ENCODE peak calls at places on chromosomes 1 and 21, in six cellular contexts. S is GM13976, F is iris pigment epithelial cell, H is NCI-H1092, E is H1, Z is NCI-H1694 treated with DMSO at 0.1 percent for 48 hours. P is an unnamed sample.

GRCh38 chr1:22844621-22845020 is 128.0 kb downstream of the LACTBL1 start:
- DNase-seq in F (no peak), H (no peak), E (no peak), Z (no peak), S (no peak), P (no peak)

GRCh38 chr1:24277420-24278169 is 41.6 kb upstream of the GRHL3 start:
- DNase-seq in F (peak), Z (peak), H (no peak), S (peak), E (no peak), P (no peak)

GRCh38 chr21:44677881-44678280 is 4.1 kb downstream of the KRTAP12-1 start:
- DNase-seq in F (no peak), H (no peak), E (no peak), Z (no peak), S (no peak), P (no peak)

GRCh38 chr1:172938676-172939075 is 112.1 kb downstream of the TNFSF18 start:
- DNase-seq in H (no peak), Z (no peak), E (no peak), F (peak), S (no peak), P (no peak)

GRCh38 chr1:218259800-218260199 is 25.3 kb upstream of the RRP15 start:
- DNase-seq in H (no peak), Z (no peak), S (no peak), F (peak), E (no peak), P (no peak)

GRCh38 chr21:38986460-38987395 is 181.0 kb downstream of the ETS2 start:
- DNase-seq in H (no peak), F (no peak), S (no peak), Z (no peak), E (no peak), P (no peak)

GRCh38 chr1:11649624-11650330 is 4.5 kb downstream of the FBXO2 start:
- DNase-seq in F (no peak), Z (no peak), S (no peak), H (no peak), E (peak), P (no peak)

GRCh38 chr1:113760102-113760804 is 967 bp upstream of the PHTF1 start:
- DNase-seq in E (no peak), H (no peak), Z (no peak), S (no peak), F (no peak), P (no peak)

GRCh38 chr1:206933333-206933945 is 11.7 kb upstream of the FCMR start:
- DNase-seq in E (peak), H (no peak), S (peak), F (no peak), Z (no peak), P (peak)

GRCh38 chr1:67647036-67647798 is 37.8 kb upstream of the GADD45A start:
- DNase-seq in Z (peak), S (no peak), F (no peak), H (peak), E (no peak), P (no peak)

GRCh38 chr1:247110627-247111258 is 6.6 kb upstream of the ZNF669 start:
- DNase-seq in S (no peak), H (no peak), F (no peak), E (no peak), Z (no peak), P (peak)

GRCh38 chr1:3415260-3415952 is 39.1 kb upstream of the ARHGEF16 start:
- DNase-seq in S (no peak), H (no peak), F (no peak), Z (no peak), E (no peak), P (no peak)

GRCh38 chr1:14143777-14144176 is 443.8 kb downstream of the PRDM2 start:
- DNase-seq in F (no peak), Z (no peak), H (no peak), E (no peak), S (no peak), P (no peak)

GRCh38 chr1:222459652-222460051 is 88.3 kb downstream of the HHIPL2 start:
- DNase-seq in E (no peak), F (no peak), S (no peak), Z (no peak), H (no peak), P (no peak)

GRCh38 chr1:155859881-155860841 is 794 bp downstream of the SYT11 start:
- DNase-seq in E (peak), H (peak), S (peak), F (peak), Z (peak), P (peak)

GRCh38 chr1:30929135-30929889 is 20.8 kb upstream of the SDC3 start:
- DNase-seq in S (peak), E (peak), F (peak), Z (peak), H (peak), P (peak)

GRCh38 chr1:242184955-242185354 is 186.1 kb upstream of the MAP1LC3C start:
- DNase-seq in H (no peak), F (no peak), Z (peak), S (no peak), E (no peak), P (no peak)

GRCh38 chr1:63368131-63368530 is 704 bp downstream of the ALG6 start:
- DNase-seq in F (peak), E (no peak), S (peak), Z (peak), H (no peak), P (no peak)

GRCh38 chr21:35075546-35075945 is 26.4 kb upstream of the RUNX1 start:
- DNase-seq in E (no peak), H (no peak), Z (no peak), S (peak), F (peak), P (no peak)

GRCh38 chr1:102833171-102833570 is 275.2 kb downstream of the COL11A1 start:
- DNase-seq in E (no peak), F (no peak), H (no peak), S (no peak), Z (no peak), P (no peak)

GRCh38 chr21:15063081-15063820 is 1.5 kb downstream of the NRIP1 start:
- DNase-seq in S (no peak), E (no peak), Z (no peak), H (no peak), F (peak), P (peak)

GRCh38 chr21:18443686-18444085 is 40.1 kb upstream of the TMPRSS15 start:
- DNase-seq in S (no peak), Z (no peak), E (no peak), F (no peak), H (peak), P (no peak)

GRCh38 chr1:14347776-14348175 is 250.7 kb upstream of the KAZN start:
- DNase-seq in H (no peak), F (no peak), E (no peak), S (no peak), Z (no peak), P (no peak)

GRCh38 chr1:56374026-56374974 is 205.1 kb downstream of the PLPP3 start:
- DNase-seq in S (no peak), Z (peak), F (no peak), E (no peak), H (no peak), P (no peak)

GRCh38 chr1:65948609-65949229 is 156.0 kb downstream of the PDE4B start:
- DNase-seq in F (peak), S (no peak), E (no peak), Z (no peak), H (no peak), P (no peak)

GRCh38 chr1:5348732-5349465 is 643.3 kb downstream of the NPHP4 start:
- DNase-seq in E (no peak), Z (no peak), F (no peak), S (no peak), H (no peak), P (peak)

P was measured in CD4-positive, alpha-beta memory T cell.